ENCODE peak calls at places on chromosomes 13 and 19, in seven cellular contexts. B is GM10248; L is stimulated activated CD4-positive, alpha-beta T cell treated with anti-CD3 and anti-CD28 coated beads, TNF-alpha, amount 100 ng/mL, for 48 hours; M is T-helper 1 cell; H is SHP77; X is left ventricle myocardium inferior; A is DMS153. W is an unnamed sample.

GRCh38 chr19:13652810-13653590 is 111.3 kb upstream of the MRI1 start:
- DNase-seq in X (no peak), A (no peak), L (no peak), B (no peak), M (no peak), H (no peak), W (no peak)

GRCh38 chr13:27923794-27924528 is 4.2 kb downstream of the PDX1 start:
- DNase-seq in H (no peak), X (no peak), B (peak; percentile 31), L (no peak), M (no peak), A (no peak), W (no peak)

GRCh38 chr13:51781246-51782022 is 22.5 kb downstream of the DHRS12 start:
- DNase-seq in B (peak; percentile 48), L (no peak), X (no peak), H (peak; percentile 44), M (no peak), A (no peak), W (peak; percentile 39)

GRCh38 chr19:52206481-52206880 is 16.6 kb downstream of the PPP2R1A start:
- DNase-seq in A (no peak), L (no peak), B (no peak), M (no peak), X (peak; percentile 35), H (no peak), W (no peak)

GRCh38 chr13:33353210-33353609 is 67.7 kb upstream of the STARD13 start:
- DNase-seq in H (no peak), A (no peak), B (peak; percentile 39), L (no peak), X (peak; percentile 47), M (no peak), W (no peak)

GRCh38 chr19:11169896-11170678 is 14.5 kb upstream of the SPC24 start:
- DNase-seq in H (no peak), A (no peak), L (no peak), B (no peak), M (no peak), X (no peak), W (no peak)

GRCh38 chr13:51004918-51005460 is 95.4 kb downstream of the RNASEH2B start:
- DNase-seq in L (no peak), X (no peak), B (no peak), H (no peak), M (no peak), A (no peak), W (no peak)

GRCh38 chr13:97068964-97069815 is 74.9 kb upstream of the OXGR1 start:
- DNase-seq in B (no peak), M (no peak), L (no peak), H (peak; percentile 50), A (no peak), X (no peak), W (no peak)

GRCh38 chr13:23615677-23616076 is 45.5 kb downstream of the TNFRSF19 start:
- DNase-seq in L (no peak), A (no peak), X (no peak), B (no peak), M (no peak), H (no peak), W (no peak)

GRCh38 chr13:30443957-30444404 is 21.7 kb downstream of the UBE2L5 start:
- DNase-seq in B (peak; percentile 57), A (no peak), L (no peak), M (no peak), X (no peak), H (no peak), W (no peak)

GRCh38 chr19:17005000-17005399 is 21.6 kb downstream of the CPAMD8 start:
- DNase-seq in M (no peak), X (no peak), B (no peak), H (no peak), A (no peak), L (no peak), W (no peak)

GRCh38 chr19:2812414-2813234 is 7.0 kb upstream of the ZNF554 start:
- DNase-seq in B (no peak), X (no peak), L (no peak), A (no peak), H (no peak), M (no peak), W (no peak)

GRCh38 chr13:49086711-49087110 is 111.0 kb downstream of the FNDC3A start:
- DNase-seq in H (no peak), L (no peak), X (no peak), M (no peak), B (no peak), A (no peak), W (peak; percentile 23)

GRCh38 chr19:12648088-12648487 is 18.5 kb downstream of the MAN2B1 start:
- DNase-seq in A (no peak), B (no peak), H (no peak), M (no peak), L (no peak), X (no peak), W (no peak)

GRCh38 chr13:93280688-93281087 is 54.1 kb downstream of the GPC6 start:
- DNase-seq in X (no peak), M (no peak), L (no peak), H (no peak), B (no peak), A (no peak), W (no peak)

GRCh38 chr13:95474992-95475391 is 77.5 kb upstream of the CLDN10 start:
- DNase-seq in L (no peak), B (no peak), A (no peak), M (no peak), X (no peak), H (no peak), W (no peak)

GRCh38 chr19:38266070-38266469 is 1.7 kb downstream of the SPINT2 start:
- DNase-seq in M (no peak), H (no peak), B (no peak), A (no peak), L (no peak), X (no peak), W (peak; percentile 42)

GRCh38 chr19:51552996-51553725 is 17.9 kb upstream of the ZNF175 start:
- DNase-seq in X (peak; percentile 72), B (peak; percentile 46), M (no peak), A (no peak), H (peak; percentile 5), L (peak; percentile 48), W (peak; percentile 64)

GRCh38 chr19:4375164-4375619 is 25.2 kb downstream of the SH3GL1 start:
- DNase-seq in A (no peak), B (no peak), X (no peak), H (peak; percentile 81), L (no peak), M (no peak), W (peak; percentile 88)

GRCh38 chr19:46224773-46225172 is 4.8 kb upstream of the IGFL1 start:
- DNase-seq in X (no peak), B (no peak), H (no peak), M (no peak), L (no peak), A (no peak), W (no peak)

GRCh38 chr19:17933414-17934129 is 757 bp downstream of the CCDC124 start:
- DNase-seq in H (no peak), L (no peak), M (no peak), B (no peak), X (no peak), A (no peak), W (peak; percentile 85)

GRCh38 chr13:99269627-99270252 is 11.6 kb upstream of the GPR18 start:
- DNase-seq in M (no peak), H (peak; percentile 39), A (no peak), L (no peak), B (peak; percentile 37), X (no peak), W (peak; percentile 59)

GRCh38 chr19:40799558-40800338 is 757 bp downstream of the EGLN2 start:
- DNase-seq in L (no peak), X (peak; percentile 70), B (peak; percentile 50), A (no peak), M (no peak), H (peak; percentile 9), W (peak; percentile 29)

GRCh38 chr13:42014119-42014518 is 34.3 kb upstream of the DGKH start:
- DNase-seq in B (no peak), X (no peak), L (no peak), H (no peak), A (no peak), M (no peak), W (no peak)

GRCh38 chr13:41458187-41458938 is 1.0 kb downstream of the RGCC start:
- DNase-seq in A (no peak), B (peak; percentile 35), H (no peak), X (peak; percentile 26), M (no peak), L (no peak), W (peak; percentile 20)

GRCh38 chr13:31038834-31039552 is 106.5 kb downstream of the TEX26 start:
- DNase-seq in L (no peak), H (no peak), X (no peak), A (no peak), B (peak; percentile 46), M (no peak), W (peak; percentile 82)

GRCh38 chr19:45016388-45017314 is 15.4 kb downstream of the RELB start:
- DNase-seq in A (peak; percentile 31), X (peak; percentile 40), H (peak; percentile 34), B (peak; percentile 83), M (peak; percentile 75), L (peak; percentile 52), W (peak; percentile 80)

GRCh38 chr13:108629353-108629752 is at the start of gene MYO16:
- DNase-seq in A (no peak), M (no peak), B (no peak), H (no peak), L (no peak), X (no peak), W (no peak)

GRCh38 chr19:3106509-3107141 is 12.5 kb downstream of the GNA11 start:
- DNase-seq in B (no peak), A (no peak), L (no peak), X (no peak), H (no peak), M (no peak), W (no peak)

GRCh38 chr19:16200038-16200775 is 2.5 kb downstream of the AP1M1 start:
- DNase-seq in M (no peak), A (no peak), X (no peak), H (no peak), B (no peak), L (no peak), W (no peak)

GRCh38 chr13:23701646-23702045 is 131.4 kb downstream of the TNFRSF19 start:
- DNase-seq in L (no peak), H (no peak), B (no peak), A (no peak), M (no peak), X (peak; percentile 88), W (peak; percentile 41)

W was measured in M059J.